ENCODE peak calls at places on chromosomes 11 and 22, in five cellular contexts. V, R, Z, K and F are unnamed samples.

GRCh38 chr11:111512296-111513239 is at the start of gene BTG4:
- DNase-seq in R (no peak), Z (peak), V (peak), K (no peak), F (no peak)

GRCh38 chr11:127639916-127640315 is 639.3 kb upstream of the KIRREL3 start:
- DNase-seq in V (no peak), K (no peak), Z (no peak), R (no peak), F (no peak)

GRCh38 chr11:13884159-13884799 is 78.2 kb upstream of the SPON1 start:
- DNase-seq in K (no peak), Z (no peak), V (no peak), R (no peak), F (no peak)

GRCh38 chr11:35035894-35036408 is 103.0 kb upstream of the CD44 start:
- DNase-seq in K (no peak), V (no peak), Z (no peak), R (no peak), F (no peak)

GRCh38 chr22:24592144-24592845 is 578 bp downstream of the LRRC75B start:
- DNase-seq in K (no peak), R (no peak), V (no peak), Z (no peak), F (no peak)

GRCh38 chr11:130528301-130528651 is 79.8 kb downstream of the ADAMTS15 start:
- DNase-seq in R (no peak), Z (no peak), V (no peak), K (no peak), F (no peak)

GRCh38 chr22:46129390-46130041 is 20.8 kb upstream of the PPARA start:
- DNase-seq in Z (no peak), R (no peak), V (no peak), K (no peak), F (no peak)

GRCh38 chr11:75946531-75947530 is 131.8 kb downstream of the UVRAG start:
- DNase-seq in R (no peak), Z (no peak), V (no peak), K (no peak), F (peak)

GRCh38 chr11:70430671-70431574 is 32.6 kb downstream of the CTTN start:
- DNase-seq in R (no peak), K (no peak), V (no peak), Z (no peak), F (no peak)

GRCh38 chr22:36334838-36335603 is 52.7 kb downstream of the MYH9 start:
- DNase-seq in Z (no peak), K (no peak), R (no peak), V (peak), F (no peak)